ENCODE peak calls at places on chromosomes 13 and 19, in four cellular contexts. M is upper lobe of left lung, X is ascending aorta, K is hepatocyte. Z is an unnamed sample. For H3K27me3, the result is how much of the 10 kb centered on the place peaks cover.

GRCh38 chr19:18357442-18358264 is 17.3 kb downstream of the PGPEP1 start:
- DNase-seq in M (no peak), K (no peak), X (no peak), Z (no peak)

GRCh38 chr19:6740589-6741348 is 1.3 kb downstream of the TRIP10 start:
- DNase-seq in M (peak), X (peak), K (peak), Z (peak)

GRCh38 chr13:52414963-52415362 is 9.0 kb upstream of the THSD1 start:
- DNase-seq in M (no peak), K (no peak), X (no peak), Z (no peak)

GRCh38 chr19:50537769-50538230 is 24.1 kb upstream of the ASPDH start:
- DNase-seq in K (peak), M (peak), X (peak), Z (peak)

GRCh38 chr13:64525687-64526086 is 2704.4 kb downstream of the PCDH9 start:
- DNase-seq in M (peak), K (no peak), X (no peak), Z (no peak)

GRCh38 chr13:52010890-52011689 is at the start of gene ATP7B:
- DNase-seq in K (peak), X (peak), M (peak), Z (peak)

GRCh38 chr19:45668342-45668871 is 386 bp downstream of the GIPR start:
- DNase-seq in M (peak), K (no peak), X (no peak), Z (no peak)

GRCh38 chr19:55590621-55591020 is 8.7 kb downstream of the FIZ1 start:
- DNase-seq in M (no peak), K (no peak), X (no peak), Z (no peak)

GRCh38 chr13:94548382-94549240 is 47.3 kb downstream of the TGDS start:
- DNase-seq in K (peak), M (no peak), X (no peak), Z (no peak)

GRCh38 chr19:31054430-31054829 is 294.8 kb downstream of the TSHZ3 start:
- DNase-seq in M (no peak), X (no peak), K (peak), Z (no peak)

GRCh38 chr19:3249408-3249807 is 24.9 kb downstream of the CELF5 start:
- DNase-seq in M (no peak), K (no peak), X (no peak), Z (peak)

GRCh38 chr13:25652764-25653163 is 281.0 kb downstream of the ATP8A2 start:
- DNase-seq in K (no peak), M (no peak), X (no peak), Z (no peak)

GRCh38 chr13:75872970-75873369 is 236.8 kb downstream of the LMO7 start:
- DNase-seq in M (no peak), X (no peak), K (no peak), Z (no peak)

GRCh38 chr13:99215466-99215865 is 14.8 kb downstream of the UBAC2 start:
- DNase-seq in M (no peak), X (no peak), K (no peak), Z (no peak)

GRCh38 chr13:108087813-108088212 is 127.5 kb downstream of the LIG4 start:
- DNase-seq in K (no peak), M (no peak), X (no peak), Z (no peak)

GRCh38 chr13:108082481-108082880 is 132.9 kb downstream of the LIG4 start:
- DNase-seq in M (no peak), X (no peak), K (no peak), Z (no peak)

GRCh38 chr13:108083056-108083455 is 132.3 kb downstream of the LIG4 start:
- DNase-seq in K (no peak), X (no peak), M (no peak), Z (no peak)

GRCh38 chr13:108084840-108085239 is 130.5 kb downstream of the LIG4 start:
- DNase-seq in X (no peak), K (no peak), M (no peak), Z (no peak)

GRCh38 chr13:108086678-108087077 is 128.7 kb downstream of the LIG4 start:
- DNase-seq in X (no peak), K (peak), M (no peak), Z (no peak)
- TF ChIP-seq CTCF in X (no peak), K (peak), M (no peak), Z (no peak)

GRCh38 chr19:14764401-14764800 is 14.0 kb downstream of the ADGRE2 start:
- DNase-seq in M (no peak), X (no peak), K (no peak), Z (no peak)

GRCh38 chr19:14758816-14759215 is 19.5 kb downstream of the ADGRE2 start:
- DNase-seq in M (no peak), K (peak), X (peak), Z (no peak)

GRCh38 chr19:14763497-14764145 is 14.7 kb downstream of the ADGRE2 start:
- DNase-seq in K (no peak), M (no peak), X (no peak), Z (no peak)

GRCh38 chr19:14762111-14762510 is 16.2 kb downstream of the ADGRE2 start:
- DNase-seq in M (no peak), K (no peak), X (no peak), Z (no peak)

GRCh38 chr19:14761607-14762006 is 16.8 kb downstream of the ADGRE2 start:
- DNase-seq in M (no peak), K (no peak), X (peak), Z (no peak)
- H3K4me3 ChIP-seq in M (no peak), K (no peak), X (no peak), Z (no peak)

GRCh38 chr19:47444388-47444821 is 25.1 kb upstream of the MEIS3 start:
- DNase-seq in K (peak), M (peak), X (no peak), Z (no peak)
- H3K27me3 ChIP-seq in K (half or more), M (half or more), X (under half), Z (under half)

DNA sequence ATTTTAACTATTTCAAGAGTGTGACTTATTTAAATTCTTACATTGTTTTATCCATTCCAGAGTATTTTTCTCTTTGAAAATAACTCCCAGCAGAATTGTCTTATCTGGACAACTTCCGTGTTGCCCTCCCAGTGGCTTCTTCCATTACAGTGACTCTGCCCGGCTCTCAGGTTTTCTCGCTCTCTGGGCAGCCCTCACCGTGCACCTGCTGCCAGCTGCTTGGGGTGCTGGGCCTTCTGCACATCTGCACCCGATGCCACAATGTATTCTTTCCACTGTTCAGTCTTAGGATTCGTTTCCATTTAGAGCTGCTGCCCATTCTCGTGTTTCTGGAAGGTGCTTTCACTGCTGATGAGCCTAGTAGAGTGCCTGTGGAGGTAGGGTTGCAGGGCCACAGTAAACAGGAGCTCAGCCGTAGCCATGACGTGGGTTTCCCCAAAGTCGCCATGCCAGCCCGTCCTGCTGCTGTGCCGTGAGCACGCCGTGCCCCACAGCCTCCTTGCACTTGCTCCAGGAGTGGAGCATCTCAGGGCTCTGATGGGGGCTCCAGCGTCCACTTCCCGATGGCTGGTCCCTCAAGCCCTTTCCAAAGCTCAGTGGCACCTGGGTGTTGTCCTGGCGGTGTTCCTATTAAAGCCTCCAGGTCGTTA is 46.1 kb upstream of the DCUN1D2 start:
- DNase-seq in K (no peak), X (peak), M (no peak), Z (no peak)
- TF ChIP-seq CTCF in K (no peak), X (no peak), M (no peak), Z (no peak)

Z was measured in GM06990.